ENCODE peak calls at places on chromosomes 4 and X, in six cellular contexts. Y is ovary, H is GM23338, R is cardiac fibroblast, W is NB4, G is mesothelial cell of epicardium. Z is an unnamed sample.

GRCh38 chr4:1767770-1768366 is 25.2 kb upstream of the FGFR3 start:
- DNase-seq in H (peak; percentile 91), R (peak; percentile 35), G (no peak), Y (no peak), W (peak; percentile 59), Z (no peak)

GRCh38 chr4:113762851-113763172 is 1.3 kb upstream of the CAMK2D start:
- DNase-seq in G (no peak), H (no peak), Y (no peak), R (no peak), W (no peak), Z (no peak)

GRCh38 chr4:102639602-102640001 is 121.2 kb downstream of the MANBA start:
- DNase-seq in R (no peak), G (no peak), Y (no peak), H (no peak), W (no peak), Z (no peak)

GRCh38 chrX:71514367-71515038 is 18.4 kb upstream of the OGT start:
- DNase-seq in H (no peak), R (no peak), G (no peak), Y (no peak), W (peak; percentile 69), Z (no peak)

GRCh38 chrX:109624641-109625311 is at the start of gene KCNE5:
- DNase-seq in W (no peak), Y (peak; percentile 35), R (no peak), G (peak; percentile 30), H (peak; percentile 73), Z (no peak)

GRCh38 chrX:57595381-57595811 is 3.6 kb downstream of the ZXDB start:
- DNase-seq in H (peak; percentile 1), W (no peak), G (no peak), Y (peak; percentile 36), R (peak; percentile 85), Z (no peak)

GRCh38 chr4:22661443-22661842 is 31.3 kb upstream of the GBA3 start:
- DNase-seq in G (no peak), R (peak; percentile 71), H (no peak), W (no peak), Y (no peak), Z (no peak)

GRCh38 chr4:24380953-24381506 is 203.3 kb downstream of the DHX15 start:
- DNase-seq in G (no peak), H (no peak), R (no peak), Y (no peak), W (no peak), Z (no peak)

GRCh38 chr4:77025643-77026321 is 50.0 kb downstream of the CCNI start:
- DNase-seq in G (no peak), Y (no peak), H (no peak), R (peak; percentile 37), W (no peak), Z (no peak)

GRCh38 chrX:47093248-47093647 is 15.0 kb downstream of the RGN start:
- DNase-seq in W (peak; percentile 52), Y (no peak), H (peak; percentile 26), R (peak; percentile 54), G (no peak), Z (no peak)

GRCh38 chrX:53481093-53481492 is 46.9 kb upstream of the HSD17B10 start:
- DNase-seq in Y (no peak), R (no peak), W (peak; percentile 45), H (peak; percentile 28), G (no peak), Z (no peak)

GRCh38 chr4:108370291-108370690 is 201.6 kb upstream of the LEF1 start:
- DNase-seq in W (no peak), H (no peak), R (no peak), G (no peak), Y (no peak), Z (peak; percentile 24)

GRCh38 chr4:107719211-107719926 is 665 bp downstream of the PAPSS1 start:
- DNase-seq in G (no peak), W (peak; percentile 53), R (peak; percentile 36), H (peak; percentile 71), Y (no peak), Z (no peak)

GRCh38 chr4:40731792-40732245 is 17.9 kb upstream of the NSUN7 start:
- DNase-seq in Y (no peak), H (no peak), R (peak; percentile 4), W (peak; percentile 86), G (no peak), Z (no peak)

GRCh38 chr4:138573246-138573645 is 331.1 kb upstream of the SLC7A11 start:
- DNase-seq in Y (no peak), R (no peak), H (no peak), W (no peak), G (no peak), Z (no peak)

GRCh38 chr4:153757407-153757806 is 2.4 kb downstream of the RNF175 start:
- DNase-seq in R (no peak), W (peak; percentile 27), G (no peak), Y (no peak), H (peak; percentile 37), Z (no peak)

GRCh38 chrX:69063486-69063885 is 101.8 kb downstream of the PJA1 start:
- DNase-seq in G (no peak), W (no peak), H (no peak), R (no peak), Y (no peak), Z (no peak)

DNA sequence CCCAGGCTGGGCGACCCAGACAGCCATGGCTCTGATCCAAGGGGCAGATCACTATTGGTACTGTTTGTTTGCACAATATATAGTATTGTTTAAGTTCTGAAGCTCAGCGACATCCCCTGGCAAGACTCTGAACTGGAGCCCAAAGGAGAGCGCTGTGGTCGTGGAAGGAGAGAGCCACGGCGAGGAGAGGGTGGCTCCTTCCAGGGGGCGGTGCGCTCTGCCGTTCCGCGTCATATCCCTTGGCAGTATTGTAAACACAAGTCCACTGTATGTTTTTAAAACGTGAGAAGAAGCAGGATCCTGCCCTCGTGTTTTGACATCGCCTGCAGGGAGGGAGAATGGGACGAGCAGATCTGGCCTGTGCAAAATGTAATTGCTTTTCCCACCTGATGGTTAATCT is 185.5 kb downstream of the RAB28 start:
- DNase-seq in H (no peak), R (no peak), G (no peak), W (no peak), Y (no peak), Z (no peak)
- TF ChIP-seq CTCF in H (no peak), R (no peak), G (no peak), W (no peak), Y (no peak), Z (no peak)

GRCh38 chr4:5982156-5982973 is 35.9 kb downstream of the C4orf50 start:
- DNase-seq in H (no peak), Y (no peak), G (no peak), W (no peak), R (no peak), Z (no peak)

GRCh38 chr4:5976921-5977320 is 41.3 kb downstream of the C4orf50 start:
- DNase-seq in G (no peak), Y (no peak), R (no peak), W (no peak), H (no peak), Z (no peak)

GRCh38 chr4:5980436-5981155 is 37.6 kb downstream of the C4orf50 start:
- DNase-seq in R (no peak), G (no peak), Y (no peak), H (no peak), W (no peak), Z (no peak)

GRCh38 chr4:5976431-5976830 is 41.8 kb downstream of the C4orf50 start:
- DNase-seq in G (no peak), H (peak; percentile 56), W (no peak), R (no peak), Y (no peak), Z (no peak)

DNA sequence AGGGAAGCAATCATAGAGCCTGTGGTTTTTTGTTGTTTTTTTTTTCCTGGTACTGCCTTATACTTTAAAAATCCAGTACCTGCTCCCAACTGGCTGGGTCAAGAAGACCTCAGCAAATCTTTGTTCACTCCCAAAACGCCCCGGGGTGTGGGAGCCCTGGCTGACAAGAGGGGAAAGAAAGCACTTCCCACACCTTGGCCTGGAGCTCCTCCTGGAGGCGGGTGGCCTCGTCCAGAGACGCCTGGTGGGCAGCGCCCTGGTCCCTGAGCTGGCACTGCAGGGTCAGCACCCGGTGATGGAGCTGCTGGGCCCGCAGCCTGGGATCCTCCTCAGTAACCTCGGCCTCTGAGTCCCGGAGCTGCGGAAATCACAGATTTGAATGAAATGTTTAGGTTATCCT is 38.2 kb downstream of the C4orf50 start:
- DNase-seq in R (no peak), W (peak; percentile 37), Y (no peak), G (no peak), H (peak; percentile 86), Z (no peak)
- TF ChIP-seq CTCF in R (peak; percentile 48), W (peak; percentile 33), Y (no peak), G (no peak), H (peak; percentile 95), Z (no peak)

GRCh38 chrX:110871839-110872238 is 76.2 kb upstream of the CHRDL1 start:
- DNase-seq in Y (no peak), G (no peak), R (no peak), W (no peak), H (no peak), Z (no peak)
- TF ChIP-seq CTCF in Y (no peak), G (no peak), R (no peak), W (no peak), H (no peak), Z (no peak)

GRCh38 chr4:158666892-158667291 is 4.8 kb downstream of the C4orf46 start:
- DNase-seq in H (no peak), G (no peak), Y (no peak), R (no peak), W (no peak), Z (no peak)

GRCh38 chr4:158670975-158671664 is 567 bp downstream of the C4orf46 start:
- DNase-seq in G (peak; percentile 29), H (peak; percentile 78), R (peak; percentile 93), Y (peak; percentile 64), W (peak; percentile 67), Z (no peak)

GRCh38 chr4:158664806-158665205 is 6.9 kb downstream of the C4orf46 start:
- DNase-seq in Y (no peak), W (no peak), H (no peak), G (no peak), R (no peak), Z (no peak)

GRCh38 chr4:158669310-158669709 is 2.4 kb downstream of the C4orf46 start:
- DNase-seq in Y (no peak), W (no peak), H (no peak), R (no peak), G (no peak), Z (no peak)

GRCh38 chr4:158667651-158668198 is 4.0 kb downstream of the C4orf46 start:
- DNase-seq in Y (no peak), R (peak; percentile 48), H (peak; percentile 59), G (no peak), W (peak; percentile 74), Z (no peak)
- TF ChIP-seq CTCF in Y (no peak), R (peak; percentile 80), H (peak; percentile 62), G (peak; percentile 64), W (peak; percentile 74), Z (peak; percentile 23)

DNA sequence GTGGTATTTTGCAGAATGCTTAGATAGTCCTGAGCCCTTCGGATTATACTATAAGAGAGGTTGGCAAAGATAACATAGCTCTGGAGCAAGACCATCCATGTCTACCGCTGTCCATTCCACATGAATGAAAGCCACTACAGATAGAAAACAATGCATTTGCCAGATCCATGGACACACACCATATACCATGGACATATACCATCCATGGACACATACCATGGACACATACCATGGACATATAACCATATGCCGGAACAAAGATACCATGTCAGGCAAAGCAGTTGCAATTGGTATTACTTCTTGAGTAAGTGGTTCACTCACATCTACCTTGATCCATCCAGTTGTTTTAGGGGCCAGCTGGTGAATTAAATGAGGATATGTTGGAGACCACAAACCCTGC is 53.2 kb upstream of the ATP6AP2 start:
- DNase-seq in W (no peak), R (no peak), G (no peak), H (no peak), Y (no peak), Z (no peak)
- TF ChIP-seq CTCF in W (no peak), R (no peak), G (no peak), H (no peak), Y (no peak), Z (no peak)

GRCh38 chr4:165016971-165017370 is 14.8 kb upstream of the TRIM60 start:
- DNase-seq in H (peak; percentile 79), Y (no peak), G (no peak), W (peak; percentile 15), R (peak; percentile 2), Z (no peak)
- TF ChIP-seq CTCF in H (peak; percentile 80), Y (no peak), G (no peak), W (peak; percentile 45), R (peak; percentile 21), Z (no peak)